ENCODE peak calls at places on chromosomes 1 and 21, in seven cellular contexts. I is neural progenitor cell, B is HCT116, Z is GM23248, X is hepatocyte, P is MM.1S, U is PC-3. G is an unnamed sample.

GRCh38 chr21:35048183-35048601 is 910 bp downstream of the RUNX1 start:
- DNase-seq in U (peak; percentile 46), P (peak; percentile 66), I (peak; percentile 41), Z (peak; percentile 36), X (peak; percentile 19), B (no peak), G (no peak)

GRCh38 chr1:55194851-55195250 is 20.3 kb downstream of the USP24 start:
- DNase-seq in Z (no peak), B (no peak), X (no peak), I (no peak), U (no peak), P (no peak), G (no peak)

GRCh38 chr1:47871799-47872353 is 125.3 kb downstream of the TRABD2B start:
- DNase-seq in Z (no peak), X (peak; percentile 61), B (peak; percentile 23), U (peak; percentile 89), I (no peak), P (no peak), G (no peak)

GRCh38 chr1:116537439-116537838 is 33.4 kb downstream of the CD58 start:
- DNase-seq in X (peak; percentile 13), Z (peak; percentile 54), I (no peak), U (peak; percentile 92), B (peak; percentile 15), P (no peak), G (no peak)

GRCh38 chr1:232271991-232272589 is 357.8 kb downstream of the SIPA1L2 start:
- DNase-seq in B (no peak), X (peak; percentile 27), I (no peak), Z (no peak), U (no peak), P (no peak), G (no peak)

GRCh38 chr1:25779387-25779786 is 20.6 kb upstream of the SELENON start:
- DNase-seq in B (no peak), P (no peak), I (no peak), Z (no peak), U (no peak), X (no peak), G (no peak)

GRCh38 chr1:113003751-113004690 is 48.0 kb upstream of the SLC16A1 start:
- DNase-seq in B (no peak), I (no peak), Z (no peak), P (no peak), X (no peak), U (no peak), G (no peak)

GRCh38 chr1:118090130-118090529 is 94.9 kb downstream of the SPAG17 start:
- DNase-seq in P (no peak), Z (no peak), U (no peak), I (no peak), X (no peak), B (no peak), G (no peak)

GRCh38 chr1:93113127-93113526 is 34.0 kb downstream of the MTF2 start:
- DNase-seq in X (no peak), P (no peak), Z (no peak), I (no peak), B (no peak), U (no peak), G (no peak)

GRCh38 chr21:36696640-36697472 is 2.1 kb upstream of the SIM2 start:
- DNase-seq in U (no peak), B (no peak), P (no peak), I (peak; percentile 58), X (no peak), Z (no peak), G (peak; percentile 61)
- TF ChIP-seq EZH2 in U (no peak), B (no peak), P (no peak), I (peak; percentile 84), X (peak; percentile 94), Z (peak; percentile 89), G (peak; percentile 100)

GRCh38 chr1:148353461-148354283 is 129.4 kb downstream of the PPIAL4G start:
- DNase-seq in U (peak; percentile 46), B (peak; percentile 81), I (peak; percentile 67), X (peak; percentile 26), P (no peak), Z (peak; percentile 34), G (peak; percentile 88)
- TF ChIP-seq EZH2phosphoT487 in U (no peak), B (no peak), I (no peak), X (peak; percentile 15), P (no peak), Z (no peak), G (no peak)

DNA sequence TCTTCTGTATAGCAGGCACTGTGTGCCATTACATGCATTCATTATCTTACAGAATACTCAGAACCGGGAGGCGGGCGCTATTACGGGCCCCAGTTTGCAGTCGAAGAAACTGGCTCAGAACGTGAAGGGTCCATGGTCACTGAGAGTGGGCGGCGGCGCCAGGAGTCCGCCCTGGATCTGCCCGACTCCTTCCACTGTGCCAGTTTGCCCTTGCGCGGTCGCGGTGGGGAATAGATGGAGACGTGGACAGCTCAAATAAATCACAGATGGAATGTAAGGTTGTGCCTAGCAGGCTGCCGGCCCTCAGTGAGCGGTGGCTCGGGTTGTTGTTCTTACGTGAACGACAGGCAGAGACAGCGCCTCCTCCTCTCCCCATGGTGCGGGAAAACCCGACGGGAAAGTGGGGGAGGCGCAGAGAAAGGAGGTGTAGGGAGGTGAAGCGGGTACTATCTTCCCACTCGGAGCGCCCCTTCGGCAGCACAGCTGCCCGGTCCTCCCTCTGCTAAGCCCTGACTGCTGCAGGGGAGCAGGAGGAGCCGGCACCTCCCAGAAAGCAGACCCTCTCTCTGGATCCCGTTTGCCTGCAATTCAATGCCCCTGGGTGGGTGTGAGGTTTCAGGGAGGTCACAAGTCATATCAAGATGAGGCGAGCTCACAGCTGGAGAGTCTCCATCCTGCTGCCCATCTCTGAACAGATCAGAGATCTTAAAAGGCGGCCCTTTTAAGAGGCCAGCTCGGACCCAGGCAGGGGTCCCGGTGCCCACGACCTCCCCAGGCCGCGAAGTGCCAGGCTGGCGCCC is 1.1 kb downstream of the COL9A2 start:
- DNase-seq in P (no peak), B (no peak), I (peak; percentile 58), Z (peak; percentile 35), U (no peak), X (peak; percentile 49), G (peak; percentile 58)
- TF ChIP-seq EZH2 in P (no peak), B (no peak), I (peak; percentile 91), Z (peak; percentile 96), U (no peak), X (no peak), G (peak; percentile 88)

GRCh38 chr1:19559641-19560040 is 74.3 kb upstream of the CAPZB start:
- DNase-seq in P (no peak), X (no peak), B (no peak), Z (peak; percentile 93), U (peak; percentile 51), I (no peak), G (no peak)
- TF ChIP-seq EZH2phosphoT487 in P (no peak), X (no peak), B (no peak), Z (no peak), U (no peak), I (no peak), G (no peak)

GRCh38 chr1:34778381-34778780 is 2.6 kb upstream of the GJB3 start:
- DNase-seq in Z (no peak), B (no peak), U (no peak), P (no peak), X (no peak), I (no peak), G (no peak)

GRCh38 chr1:34780528-34780927 is 486 bp upstream of the GJB3 start:
- DNase-seq in B (no peak), U (peak; percentile 34), P (no peak), X (no peak), I (no peak), Z (no peak), G (no peak)

GRCh38 chr1:34779962-34780361 is 1.1 kb upstream of the GJB3 start:
- DNase-seq in U (no peak), B (no peak), X (no peak), I (no peak), P (no peak), Z (no peak), G (no peak)

GRCh38 chr1:34779005-34779404 is 2.0 kb upstream of the GJB3 start:
- DNase-seq in B (no peak), I (no peak), Z (no peak), U (no peak), X (no peak), P (no peak), G (no peak)

DNA sequence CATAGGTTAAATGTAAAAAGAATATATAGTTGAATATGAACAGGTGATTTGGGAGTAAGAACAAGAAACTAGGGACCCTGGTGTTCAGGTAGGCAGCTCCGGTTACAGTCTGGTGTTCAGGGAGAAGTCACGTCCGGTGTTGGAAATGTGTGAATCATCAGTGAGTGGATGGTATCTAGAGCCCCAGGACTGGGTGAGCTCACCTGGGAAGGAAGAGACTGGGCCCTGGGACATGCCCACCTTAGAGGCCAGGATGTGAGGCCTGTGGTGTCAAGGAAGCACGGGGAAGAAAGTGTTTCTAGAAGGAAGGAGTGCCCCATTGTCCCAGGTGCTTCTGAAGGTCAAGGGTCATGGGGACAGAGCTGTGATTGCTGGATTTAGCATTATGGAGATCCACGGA is 1.5 kb upstream of the GJB3 start:
- DNase-seq in Z (no peak), I (no peak), U (peak; percentile 88), P (no peak), X (no peak), B (peak; percentile 77), G (no peak)
- TF ChIP-seq EZH2 in Z (no peak), I (no peak), U (no peak), P (no peak), X (no peak), B (no peak), G (no peak)

DNA sequence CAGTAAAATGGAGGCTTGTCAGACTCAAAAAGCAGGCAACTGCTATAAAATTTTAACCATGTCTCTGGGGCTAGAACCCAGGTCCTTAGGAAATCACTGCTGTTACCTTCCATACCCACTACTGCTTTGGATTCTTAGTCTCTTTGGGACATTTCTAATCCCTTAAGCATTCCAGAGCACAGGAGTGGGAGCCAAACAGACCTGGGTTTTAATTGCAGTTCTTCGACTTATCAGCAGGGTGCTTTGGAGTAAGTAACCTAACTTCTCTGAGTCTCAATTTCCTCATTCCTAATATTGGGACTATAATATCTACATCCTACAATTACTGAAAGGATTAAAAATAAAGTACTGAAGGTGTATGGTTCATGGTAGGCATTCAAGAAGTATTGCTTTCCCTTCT is 161.0 kb upstream of the BEND5 start:
- DNase-seq in Z (no peak), I (no peak), X (no peak), P (no peak), B (no peak), U (no peak), G (peak; percentile 5)
- TF ChIP-seq EZH2phosphoT487 in Z (no peak), I (no peak), X (no peak), P (no peak), B (no peak), U (no peak), G (no peak)

DNA sequence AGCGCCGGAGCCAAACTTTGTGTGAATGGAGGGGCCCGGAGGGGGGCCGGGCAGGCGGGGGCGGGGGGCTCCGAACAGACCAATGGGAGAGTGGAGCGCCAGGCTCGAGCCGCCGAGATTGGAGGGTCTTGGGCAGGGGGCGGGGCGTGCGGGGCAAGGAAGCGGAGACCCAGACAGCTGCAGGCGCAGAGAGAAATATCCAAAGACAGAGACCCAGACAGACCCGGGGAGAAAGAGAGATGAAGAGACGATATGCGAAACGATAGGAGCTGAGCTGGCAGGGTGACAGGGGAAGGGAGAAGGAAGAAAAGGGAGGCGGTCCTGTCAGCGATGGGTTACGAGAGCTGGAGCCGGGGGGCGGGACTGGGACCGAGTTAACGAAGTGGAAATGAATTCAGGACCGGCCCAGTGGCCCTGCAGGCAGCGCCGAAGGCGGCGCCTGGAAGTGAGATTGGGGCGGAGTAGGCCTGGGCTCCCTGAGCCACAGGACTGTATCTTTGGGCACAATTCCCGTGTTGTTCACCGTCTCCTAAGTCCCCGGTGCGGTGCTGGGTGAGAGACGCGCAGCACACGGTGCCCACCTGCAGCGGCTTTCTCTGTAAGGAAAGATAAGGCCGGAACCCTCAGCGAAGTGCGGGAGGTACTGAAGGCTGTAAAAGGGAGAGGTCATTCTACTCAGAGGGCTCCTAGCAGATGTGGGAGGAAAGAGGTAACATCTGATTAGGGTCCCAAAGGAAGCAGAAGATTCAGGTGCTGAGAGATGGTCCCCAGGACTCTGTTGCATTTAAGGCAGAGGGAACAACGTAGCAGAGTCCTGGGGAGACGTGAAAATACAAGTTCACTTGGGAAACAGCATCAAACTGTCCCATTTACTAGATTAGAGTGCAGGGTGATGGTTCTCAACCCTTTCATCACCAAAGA is 543 bp upstream of the KCNJ10 start:
- DNase-seq in U (peak; percentile 59), I (peak; percentile 93), X (peak; percentile 75), B (no peak), Z (peak; percentile 84), P (peak; percentile 65), G (peak; percentile 94)
- TF ChIP-seq EZH2 in U (no peak), I (peak; percentile 39), X (no peak), B (no peak), Z (no peak), P (no peak), G (no peak)

G was measured in GM23338.